ENCODE peak calls at places on chromosome 20, in five cellular contexts. J is memory B cell, B is putamen, R is A172, N is BE2C. W is an unnamed sample.

GRCh38 chr20:56861590-56861989 is 232.5 kb downstream of the TFAP2C start:
- DNase-seq in R (no peak), N (no peak), J (no peak), B (no peak), W (no peak)

GRCh38 chr20:43603124-43603523 is 12.4 kb downstream of the IFT52 start:
- DNase-seq in B (no peak), J (no peak), R (no peak), N (no peak), W (no peak)

GRCh38 chr20:6045566-6045965 is 8.3 kb downstream of the LRRN4 start:
- DNase-seq in R (no peak), N (no peak), J (no peak), B (no peak), W (no peak)

GRCh38 chr20:41617059-41617921 is 887 bp downstream of the CHD6 start:
- DNase-seq in J (peak; percentile 36), N (peak; percentile 56), R (peak; percentile 26), B (peak; percentile 16), W (no peak)

GRCh38 chr20:45293041-45294002 is 13.3 kb upstream of the RBPJL start:
- DNase-seq in B (peak; percentile 40), R (peak; percentile 27), N (peak; percentile 85), J (peak; percentile 90), W (no peak)

GRCh38 chr20:64151634-64152530 is 12.4 kb upstream of the MYT1 start:
- DNase-seq in R (peak; percentile 44), N (no peak), B (no peak), J (no peak), W (no peak)

GRCh38 chr20:36872857-36873256 is 3.1 kb upstream of the TLDC2 start:
- DNase-seq in R (no peak), J (no peak), N (peak; percentile 87), B (no peak), W (no peak)

GRCh38 chr20:3121271-3121911 is 36.9 kb upstream of the AVP start:
- DNase-seq in J (no peak), R (no peak), B (no peak), N (no peak), W (no peak)

GRCh38 chr20:40090236-40090635 is 598.8 kb downstream of the MAFB start:
- DNase-seq in B (no peak), J (no peak), N (no peak), R (no peak), W (no peak)

GRCh38 chr20:11919046-11919445 is 1.4 kb downstream of the BTBD3 start:
- DNase-seq in J (no peak), B (peak; percentile 65), N (no peak), R (no peak), W (no peak)

GRCh38 chr20:19767070-19767469 is 9.0 kb downstream of the RIN2 start:
- DNase-seq in J (no peak), R (no peak), N (no peak), B (no peak), W (no peak)

GRCh38 chr20:50291428-50292323 is 101.0 kb downstream of the CEBPB start:
- DNase-seq in N (no peak), R (no peak), B (no peak), J (no peak), W (no peak)

GRCh38 chr20:63574156-63574828 is at the start of gene HELZ2:
- DNase-seq in B (no peak), N (peak; percentile 76), R (peak; percentile 63), J (peak; percentile 62), W (no peak)

GRCh38 chr20:46694484-46694883 is 5.2 kb upstream of the TP53RK start:
- DNase-seq in R (peak; percentile 32), N (no peak), B (peak; percentile 36), J (no peak), W (no peak)

GRCh38 chr20:33532753-33533459 is 43.0 kb downstream of the CBFA2T2 start:
- DNase-seq in J (no peak), N (no peak), R (no peak), B (no peak), W (no peak)

GRCh38 chr20:38751360-38751976 is 3.2 kb downstream of the ACTR5 start:
- DNase-seq in R (peak; percentile 38), B (no peak), N (no peak), J (peak; percentile 28), W (no peak)

GRCh38 chr20:52744441-52744840 is 227.7 kb upstream of the TSHZ2 start:
- DNase-seq in R (no peak), J (no peak), N (no peak), B (no peak), W (no peak)

GRCh38 chr20:37223053-37223452 is 38.6 kb downstream of the GHRH start:
- DNase-seq in N (no peak), R (peak; percentile 60), B (peak; percentile 27), J (no peak), W (no peak)

GRCh38 chr20:63622732-63623131 is 4.2 kb downstream of the GMEB2 start:
- DNase-seq in N (no peak), R (no peak), J (no peak), B (no peak), W (no peak)

GRCh38 chr20:52754366-52754765 is 217.8 kb upstream of the TSHZ2 start:
- DNase-seq in J (no peak), N (no peak), B (no peak), R (no peak), W (no peak)

GRCh38 chr20:17799575-17799974 is 99.8 kb downstream of the BANF2 start:
- DNase-seq in B (no peak), R (no peak), N (no peak), J (no peak), W (no peak)

GRCh38 chr20:43809206-43809819 is 82.5 kb upstream of the GTSF1L start:
- DNase-seq in N (no peak), J (no peak), B (no peak), R (no peak), W (no peak)

GRCh38 chr20:44832724-44833123 is 22.4 kb upstream of the RIMS4 start:
- DNase-seq in B (peak; percentile 55), N (peak; percentile 87), R (peak; percentile 28), J (no peak), W (no peak)

GRCh38 chr20:21209668-21210067 is 83.8 kb downstream of the KIZ start:
- DNase-seq in B (no peak), J (no peak), R (no peak), N (no peak), W (no peak)

GRCh38 chr20:45359406-45360148 is 3.4 kb upstream of the SYS1 start:
- DNase-seq in R (peak; percentile 71), J (no peak), N (no peak), B (no peak), W (no peak)

GRCh38 chr20:62875419-62876355 is 14.1 kb upstream of the TCFL5 start:
- DNase-seq in N (peak; percentile 95), R (peak; percentile 91), J (no peak), B (peak; percentile 73), W (no peak)

GRCh38 chr20:13008761-13009681 is at the start of gene SPTLC3:
- DNase-seq in J (no peak), R (peak; percentile 45), B (peak; percentile 15), N (no peak), W (no peak)

GRCh38 chr20:36035720-36036119 is 67.3 kb downstream of the CNBD2 start:
- DNase-seq in R (peak; percentile 84), J (no peak), B (no peak), N (no peak), W (no peak)

GRCh38 chr20:20603339-20603990 is 109.0 kb downstream of the RALGAPA2 start:
- DNase-seq in J (no peak), R (no peak), B (no peak), N (peak; percentile 38), W (no peak)

GRCh38 chr20:17833036-17833674 is 133.4 kb downstream of the BANF2 start:
- DNase-seq in B (no peak), J (no peak), R (no peak), N (no peak), W (no peak)

GRCh38 chr20:48205786-48206185 is 420.5 kb upstream of the SULF2 start:
- DNase-seq in J (no peak), N (no peak), B (no peak), R (no peak), W (no peak)

GRCh38 chr20:2385496-2385895 is 4.8 kb downstream of the TGM6 start:
- DNase-seq in J (no peak), R (peak; percentile 35), N (no peak), B (no peak), W (no peak)

GRCh38 chr20:33165416-33166055 is 2.4 kb upstream of the BPIFA2 start:
- DNase-seq in J (no peak), B (no peak), R (no peak), N (no peak), W (no peak)

GRCh38 chr20:56360899-56361199 is 2.1 kb downstream of the FAM210B start:
- DNase-seq in N (no peak), R (no peak), B (no peak), J (no peak), W (no peak)